ENCODE peak calls at places on chromosomes 7 and 10, in five cellular contexts. K is transverse colon, O is fibroblast of pulmonary artery, X is GM10248, F is GM12865. L is an unnamed sample.
A peak's percentile ranks its signal among the peaks of the same experiment; 100 is the strongest.

GRCh38 chr7:44387427-44387826 is 62.0 kb upstream of the CAMK2B start:
- DNase-seq in O (no peak), K (no peak), X (no peak), F (no peak), L (no peak)

GRCh38 chr7:121531175-121532070 is 135.3 kb upstream of the FAM3C start:
- DNase-seq in K (no peak), F (no peak), X (no peak), O (no peak), L (peak; percentile 39)

GRCh38 chr10:69278446-69278963 is at the start of gene HK1:
- DNase-seq in F (no peak), K (no peak), X (no peak), O (peak; percentile 83), L (no peak)

GRCh38 chr7:90945104-90945752 is 319.0 kb upstream of the FZD1 start:
- DNase-seq in O (peak; percentile 80), X (no peak), F (no peak), K (no peak), L (peak; percentile 6)

GRCh38 chr10:75294031-75294437 is 58.3 kb upstream of the COMTD1 start:
- DNase-seq in O (no peak), K (no peak), F (no peak), X (no peak), L (no peak)

GRCh38 chr10:62779487-62780248 is 24.9 kb upstream of the ADO start:
- DNase-seq in K (peak; percentile 61), X (peak; percentile 67), O (peak; percentile 30), F (peak; percentile 94), L (peak; percentile 54)

GRCh38 chr7:38825721-38826440 is 83.1 kb downstream of the VPS41 start:
- DNase-seq in F (peak; percentile 9), X (peak; percentile 26), O (no peak), K (no peak), L (no peak)

GRCh38 chr7:101017099-101017777 is 2.6 kb upstream of the MUC17 start:
- DNase-seq in X (peak; percentile 89), F (peak; percentile 88), O (peak; percentile 84), K (peak; percentile 59), L (peak; percentile 58)

GRCh38 chr7:12092499-12093130 is 118.5 kb upstream of the TMEM106B start:
- DNase-seq in F (no peak), X (no peak), K (no peak), O (peak; percentile 33), L (peak; percentile 30)

GRCh38 chr7:80581472-80581871 is 57.0 kb upstream of the CD36 start:
- DNase-seq in X (no peak), F (no peak), O (no peak), K (no peak), L (peak; percentile 48)

GRCh38 chr7:46315891-46316290 is 394.8 kb upstream of the IGFBP3 start:
- DNase-seq in F (no peak), K (no peak), O (peak; percentile 65), X (no peak), L (peak; percentile 41)

GRCh38 chr7:28890137-28890536 is 68.0 kb downstream of the TRIL start:
- DNase-seq in X (no peak), K (peak; percentile 19), O (no peak), F (peak; percentile 38), L (no peak)

GRCh38 chr10:958856-959255 is 27.4 kb upstream of the LARP4B start:
- DNase-seq in X (no peak), F (no peak), O (no peak), K (no peak), L (no peak)

GRCh38 chr10:128604025-128604424 is 477.8 kb upstream of the MKI67 start:
- DNase-seq in F (no peak), O (no peak), K (peak; percentile 36), X (no peak), L (no peak)

GRCh38 chr7:106957766-106958165 is 86.7 kb upstream of the PRKAR2B start:
- DNase-seq in X (no peak), K (no peak), F (no peak), O (no peak), L (peak; percentile 79)

GRCh38 chr7:106964455-106964854 is 80.0 kb upstream of the PRKAR2B start:
- DNase-seq in K (no peak), O (no peak), X (no peak), F (no peak), L (no peak)

GRCh38 chr7:106962751-106963150 is 81.8 kb upstream of the PRKAR2B start:
- DNase-seq in X (no peak), O (no peak), F (no peak), K (no peak), L (no peak)

DNA sequence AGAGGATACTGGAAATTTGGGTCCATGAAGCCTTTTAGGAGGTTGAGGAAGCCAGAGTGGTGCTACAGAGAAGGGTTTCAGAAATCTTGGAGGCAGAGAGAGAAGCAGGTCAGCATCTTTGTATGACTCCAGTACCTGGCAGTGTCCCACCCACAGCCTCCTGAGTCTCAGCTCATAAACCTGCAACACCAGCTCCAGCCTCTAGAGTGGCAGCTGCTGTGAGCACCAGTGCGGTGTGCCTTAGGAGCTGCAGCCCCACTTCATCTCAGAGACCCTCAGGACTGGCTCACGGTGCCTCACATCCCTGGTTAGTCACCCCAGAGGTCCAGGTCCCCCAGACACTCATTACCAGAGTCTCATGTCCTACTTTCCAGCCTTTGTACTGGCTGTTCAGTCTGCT is 84.8 kb upstream of the PRKAR2B start:
- DNase-seq in F (peak; percentile 3), K (no peak), O (no peak), X (no peak), L (peak; percentile 10)
- TF ChIP-seq CTCF in F (peak; percentile 40), K (no peak), O (peak; percentile 13), X (peak; percentile 8), L (no peak)

GRCh38 chr10:24645784-24646183 is 77.9 kb downstream of the ARHGAP21 start:
- DNase-seq in F (peak; percentile 30), O (no peak), X (no peak), K (no peak), L (no peak)

GRCh38 chr10:24645022-24645421 is 78.7 kb downstream of the ARHGAP21 start:
- DNase-seq in X (no peak), K (no peak), O (no peak), F (no peak), L (no peak)

GRCh38 chr10:24639124-24639523 is 84.6 kb downstream of the ARHGAP21 start:
- DNase-seq in O (no peak), F (no peak), K (no peak), X (no peak), L (no peak)

GRCh38 chr10:24643679-24644209 is 79.9 kb downstream of the ARHGAP21 start:
- DNase-seq in F (no peak), O (no peak), X (no peak), K (peak; percentile 52), L (no peak)

GRCh38 chr10:24642921-24643678 is 80.6 kb downstream of the ARHGAP21 start:
- DNase-seq in O (peak; percentile 90), X (peak; percentile 44), F (peak; percentile 73), K (no peak), L (peak; percentile 77)
- TF ChIP-seq CTCF in O (peak; percentile 83), X (peak; percentile 74), F (peak; percentile 65), K (peak; percentile 65), L (peak; percentile 68)

GRCh38 chr7:23810099-23810498 is 100.1 kb downstream of the STK31 start:
- DNase-seq in X (no peak), O (no peak), K (no peak), F (no peak), L (no peak)

GRCh38 chr7:23808421-23808820 is 98.4 kb downstream of the STK31 start:
- DNase-seq in X (no peak), K (no peak), F (no peak), O (no peak), L (no peak)

DNA sequence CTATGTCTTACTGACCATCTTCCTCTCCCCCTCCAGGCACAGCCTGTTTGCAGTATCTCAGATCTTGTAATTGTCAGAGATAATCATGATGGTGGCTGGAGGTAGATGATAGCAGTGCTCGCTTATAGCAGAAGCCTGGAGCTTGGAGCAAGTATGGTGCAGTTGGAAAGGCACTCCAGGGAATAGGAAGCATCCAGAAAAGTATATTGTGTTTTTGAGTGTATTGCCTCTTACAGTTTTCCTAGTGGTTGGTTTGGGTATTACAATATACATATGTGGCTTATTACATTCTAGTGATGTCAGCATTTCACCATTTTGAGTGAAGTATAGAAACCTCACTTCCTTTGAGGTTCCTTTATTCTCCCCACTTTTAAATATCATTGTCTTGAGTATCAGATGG is 101.5 kb downstream of the STK31 start:
- DNase-seq in F (no peak), K (no peak), O (peak; percentile 6), X (no peak), L (no peak)
- TF ChIP-seq CTCF in F (peak; percentile 30), K (peak; percentile 12), O (peak; percentile 38), X (no peak), L (peak; percentile 35)

GRCh38 chr7:136183981-136184380 is 206.8 kb upstream of the MTPN start:
- DNase-seq in O (peak; percentile 2), K (no peak), X (no peak), F (no peak), L (no peak)
- TF ChIP-seq CTCF in O (peak; percentile 8), K (no peak), X (no peak), F (no peak), L (no peak)

GRCh38 chr7:95027181-95027872 is 119.9 kb downstream of the PPP1R9A start:
- DNase-seq in F (peak; percentile 47), K (peak; percentile 18), O (no peak), X (no peak), L (no peak)
- TF ChIP-seq CTCF in F (no peak), K (no peak), O (no peak), X (no peak), L (no peak)

DNA sequence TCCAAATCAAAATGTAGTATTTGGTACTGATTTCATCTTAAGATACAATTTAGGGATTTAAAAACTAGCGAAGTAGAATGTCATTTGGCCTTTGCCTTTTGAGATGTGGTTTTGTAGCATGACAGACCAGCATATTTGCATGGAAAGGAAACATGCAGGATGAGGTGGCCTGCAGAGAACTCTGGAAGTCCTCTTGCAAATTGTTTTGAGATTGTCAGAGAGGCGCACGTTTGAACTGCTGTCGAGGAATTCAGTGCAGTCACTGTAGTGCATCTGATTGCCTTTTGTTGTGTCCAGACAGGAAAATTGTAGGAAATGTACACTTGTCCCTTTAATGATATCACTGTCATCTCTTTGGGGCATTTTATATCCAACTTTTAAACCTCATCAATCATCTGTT is 136.7 kb downstream of the CELF2 start:
- DNase-seq in X (no peak), O (no peak), F (peak; percentile 66), K (no peak), L (no peak)
- TF ChIP-seq CTCF in X (no peak), O (no peak), F (no peak), K (no peak), L (no peak)